ENCODE peak calls at places on chromosomes 2 and 18, in five cellular contexts. F, E, C, A and V are unnamed samples. For H3K27me3, the result is how much of the 10 kb centered on the place peaks cover.

GRCh38 chr2:106107509-106108131 is 86.5 kb downstream of the UXS1 start:
- DNase-seq in F (no peak), E (no peak), C (no peak), A (no peak), V (no peak)

GRCh38 chr2:31191931-31192330 is 25.4 kb downstream of the CAPN14 start:
- DNase-seq in F (no peak), E (no peak), C (no peak), A (no peak), V (no peak)

GRCh38 chr2:234731236-234731635 is 220.6 kb upstream of the SH3BP4 start:
- DNase-seq in F (no peak), E (no peak), C (no peak), A (no peak), V (no peak)

GRCh38 chr2:47735912-47736311 is 47.0 kb upstream of the MSH6 start:
- DNase-seq in F (no peak), E (no peak), C (no peak), A (no peak), V (no peak)

GRCh38 chr18:70322385-70322784 is 33.5 kb downstream of the SOCS6 start:
- DNase-seq in F (no peak), E (no peak), C (no peak), A (no peak), V (no peak)

GRCh38 chr2:25677877-25678276 is 4.5 kb upstream of the DTNB start:
- DNase-seq in F (no peak), E (no peak), C (no peak), A (no peak), V (no peak)

GRCh38 chr2:57862153-57862552 is 184.5 kb upstream of the VRK2 start:
- DNase-seq in F (no peak), E (no peak), C (no peak), A (no peak), V (no peak)

GRCh38 chr2:221134718-221135117 is 437.4 kb downstream of the EPHA4 start:
- DNase-seq in F (no peak), E (no peak), C (no peak), A (no peak), V (no peak)

GRCh38 chr18:70490008-70490933 is 201.4 kb downstream of the SOCS6 start:
- DNase-seq in F (no peak), E (peak), C (peak), A (peak), V (peak)

GRCh38 chr2:73114273-73114867 is 1.6 kb upstream of the RAB11FIP5 start:
- DNase-seq in F (no peak), E (no peak), C (no peak), A (no peak), V (no peak)

GRCh38 chr18:57397440-57397839 is 37.7 kb upstream of the ONECUT2 start:
- DNase-seq in F (no peak), E (peak), C (no peak), A (no peak), V (no peak)

GRCh38 chr2:106990307-106990706 is 104.3 kb upstream of the ST6GAL2 start:
- DNase-seq in F (no peak), E (no peak), C (no peak), A (no peak), V (no peak)

GRCh38 chr2:230961091-230961491 is 34.8 kb upstream of the SPATA3 start:
- DNase-seq in F (no peak), E (no peak), C (no peak), A (no peak), V (no peak)

GRCh38 chr2:240850026-240850425 is 18.6 kb upstream of the AGXT start:
- DNase-seq in F (no peak), E (no peak), C (no peak), A (no peak), V (no peak)

GRCh38 chr2:106261871-106262321 is 67.8 kb upstream of the UXS1 start:
- DNase-seq in F (no peak), E (no peak), C (no peak), A (no peak), V (no peak)

GRCh38 chr2:109467701-109468100 is 146.1 kb downstream of the SEPTIN10 start:
- DNase-seq in F (no peak), E (no peak), C (no peak), A (no peak), V (peak)

GRCh38 chr2:159562248-159562647 is 54.1 kb downstream of the BAZ2B start:
- DNase-seq in F (no peak), E (no peak), C (no peak), A (no peak), V (no peak)

GRCh38 chr2:8529706-8530277 is 152.1 kb upstream of the ID2 start:
- DNase-seq in F (no peak), E (no peak), C (no peak), A (no peak), V (no peak)

GRCh38 chr2:162712598-162712997 is 126.0 kb downstream of the KCNH7 start:
- DNase-seq in F (no peak), E (no peak), C (no peak), A (no peak), V (no peak)

GRCh38 chr2:101717041-101717817 is 19.7 kb downstream of the MAP4K4 start:
- DNase-seq in F (peak), E (no peak), C (no peak), A (no peak), V (no peak)

GRCh38 chr2:188776634-188777033 is 197.5 kb upstream of the COL3A1 start:
- DNase-seq in F (no peak), E (peak), C (no peak), A (no peak), V (no peak)

GRCh38 chr2:43224131-43224570 is 2.3 kb downstream of the ZFP36L2 start:
- DNase-seq in F (no peak), E (no peak), C (peak), A (peak), V (peak)

GRCh38 chr18:32879497-32879896 is 106.7 kb upstream of the KLHL14 start:
- DNase-seq in F (no peak), E (no peak), C (no peak), A (peak), V (no peak)

GRCh38 chr2:30580394-30580793 is 133.3 kb downstream of the LCLAT1 start:
- DNase-seq in F (no peak), E (no peak), C (no peak), A (no peak), V (no peak)

GRCh38 chr2:43358688-43359201 is 132.3 kb upstream of the ZFP36L2 start:
- DNase-seq in F (no peak), E (no peak), C (no peak), A (peak), V (no peak)

DNA sequence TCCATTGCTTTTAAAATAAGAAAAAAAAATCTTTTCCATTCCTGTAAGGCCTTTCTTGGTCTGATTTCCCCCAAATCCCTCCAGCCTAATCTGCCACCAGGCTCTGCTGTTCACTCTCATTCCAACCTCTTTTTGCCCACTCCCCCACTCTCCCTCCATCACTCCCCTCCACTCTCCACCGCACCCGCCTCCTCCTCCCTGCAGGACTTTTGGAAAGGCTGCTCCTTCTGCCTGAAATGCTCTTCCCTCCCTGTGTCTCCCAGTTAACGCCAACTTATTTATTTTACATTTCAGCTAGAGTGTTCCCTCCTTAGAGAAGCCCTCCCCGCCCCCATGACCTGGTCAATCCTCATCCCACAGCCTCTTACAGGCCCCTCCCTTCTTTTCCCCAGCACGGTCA is 4.7 kb upstream of the WNT6 start:
- DNase-seq in F (no peak), E (no peak), C (no peak), A (no peak), V (no peak)
- H3K27me3 ChIP-seq in F (under half), E (under half), C (under half), A (under half), V (under half)

DNA sequence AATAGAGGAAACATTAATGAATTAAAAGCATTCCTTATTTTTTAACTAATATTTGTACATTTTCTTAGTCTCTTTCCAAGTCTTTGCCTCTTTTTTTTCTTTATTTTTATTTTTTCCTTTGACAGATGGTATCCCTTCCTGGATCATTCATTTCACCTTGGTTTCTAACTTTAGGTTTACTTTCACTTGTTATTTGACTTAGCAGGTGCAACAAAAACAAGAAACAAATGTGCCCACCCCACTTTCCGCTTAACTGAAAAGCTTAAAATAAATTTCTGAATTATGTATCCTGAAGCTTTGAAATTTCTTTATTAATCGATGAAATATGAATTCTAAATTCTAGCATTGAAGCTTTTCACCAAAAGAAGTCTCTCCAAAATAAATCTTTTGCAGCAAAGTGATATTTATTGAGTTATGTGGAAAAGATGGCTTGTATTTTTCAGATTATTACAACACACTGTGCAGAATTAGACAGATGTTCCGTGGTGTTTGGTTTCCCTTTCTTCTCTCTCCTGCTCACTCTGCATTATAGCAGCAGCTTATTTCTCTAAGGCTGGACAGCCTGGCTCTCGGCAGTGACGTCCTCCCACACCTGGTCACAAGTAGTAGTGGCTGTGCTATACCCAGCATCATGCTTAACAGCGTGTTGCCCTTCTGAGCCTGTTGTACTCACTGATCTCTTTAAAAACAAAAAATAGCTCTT is 99.1 kb upstream of the ZNF397 start:
- DNase-seq in F (no peak), E (no peak), C (no peak), A (no peak), V (no peak)
- TF ChIP-seq ZBTB33 in F (no peak), E (no peak), C (no peak), A (no peak), V (no peak)

DNA sequence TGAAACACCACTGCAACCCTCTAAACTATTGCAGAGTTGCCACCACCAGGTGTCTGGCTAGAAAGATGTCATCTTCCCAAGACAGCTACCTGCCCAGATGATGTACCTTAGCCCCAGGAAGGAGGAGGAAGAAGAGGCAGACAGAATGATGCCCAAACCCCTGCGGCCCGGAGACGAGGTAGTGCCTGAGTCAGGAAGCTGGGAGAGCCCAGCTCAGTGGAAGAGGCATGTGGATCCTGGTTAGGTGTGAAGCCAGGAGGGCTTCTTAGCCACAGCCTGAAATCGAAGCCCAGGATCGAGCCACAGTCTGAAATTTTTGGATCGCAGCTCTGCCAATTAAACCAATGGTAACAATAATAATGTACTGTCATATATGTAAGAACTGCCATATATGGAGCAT is 19.1 kb upstream of the CYP1B1 start:
- DNase-seq in F (no peak), E (no peak), C (no peak), A (no peak), V (no peak)
- H3K27me3 ChIP-seq in F (under half), E (under half), C (under half), A (under half), V (under half)

GRCh38 chr2:165895974-165896373 is 57.6 kb downstream of the TTC21B start:
- DNase-seq in F (peak), E (no peak), C (no peak), A (no peak), V (no peak)
- TF ChIP-seq ZBTB33 in F (no peak), E (no peak), C (no peak), A (no peak), V (no peak)